ENCODE peak calls at places on chromosomes 2 and 18, in nine cellular contexts. One of them, this sample, is unnamed.

GRCh38 chr18:72612894-72613537 is 68.9 kb upstream of the CBLN2 start:
- DNase-seq in colonic mucosa: no peak
- DNase-seq in Panc1: no peak
- DNase-seq in brain microvascular endothelial cell: no peak
- DNase-seq in testis: no peak
- DNase-seq in kidney: no peak
- DNase-seq in GM23338: no peak
- DNase-seq in heart right ventricle: no peak
- DNase-seq in IMR-90: no peak
- DNase-seq in this sample: no peak

GRCh38 chr2:215358891-215359575 is 47.2 kb downstream of the ATIC start:
- DNase-seq in GM23338: no peak
- DNase-seq in Panc1: no peak
- DNase-seq in brain microvascular endothelial cell: peak
- DNase-seq in IMR-90: peak
- DNase-seq in kidney: no peak
- DNase-seq in testis: no peak
- DNase-seq in heart right ventricle: no peak
- DNase-seq in colonic mucosa: no peak
- DNase-seq in this sample: no peak

GRCh38 chr2:72097276-72097675 is 50.4 kb downstream of the CYP26B1 start:
- DNase-seq in IMR-90: no peak
- DNase-seq in brain microvascular endothelial cell: no peak
- DNase-seq in GM23338: no peak
- DNase-seq in Panc1: no peak
- DNase-seq in kidney: no peak
- DNase-seq in heart right ventricle: no peak
- DNase-seq in testis: no peak
- DNase-seq in colonic mucosa: peak
- DNase-seq in this sample: no peak

GRCh38 chr18:10562773-10563160 is 36.9 kb downstream of the NAPG start:
- DNase-seq in brain microvascular endothelial cell: no peak
- DNase-seq in kidney: no peak
- DNase-seq in GM23338: no peak
- DNase-seq in colonic mucosa: no peak
- DNase-seq in Panc1: no peak
- DNase-seq in IMR-90: peak
- DNase-seq in testis: no peak
- DNase-seq in heart right ventricle: no peak
- DNase-seq in this sample: no peak

GRCh38 chr2:145757503-145758290 is 1237.8 kb upstream of the ZEB2 start:
- DNase-seq in testis: no peak
- DNase-seq in kidney: no peak
- DNase-seq in heart right ventricle: no peak
- DNase-seq in Panc1: no peak
- DNase-seq in GM23338: no peak
- DNase-seq in colonic mucosa: no peak
- DNase-seq in brain microvascular endothelial cell: no peak
- DNase-seq in IMR-90: no peak
- DNase-seq in this sample: no peak

GRCh38 chr2:26768759-26769500 is 4.8 kb downstream of the SLC35F6 start:
- DNase-seq in brain microvascular endothelial cell: peak
- DNase-seq in colonic mucosa: peak
- DNase-seq in GM23338: no peak
- DNase-seq in Panc1: no peak
- DNase-seq in testis: peak
- DNase-seq in IMR-90: no peak
- DNase-seq in kidney: peak
- DNase-seq in heart right ventricle: peak
- DNase-seq in this sample: peak

GRCh38 chr18:59820663-59821062 is 79.1 kb upstream of the PMAIP1 start:
- DNase-seq in GM23338: no peak
- DNase-seq in brain microvascular endothelial cell: no peak
- DNase-seq in testis: no peak
- DNase-seq in kidney: no peak
- DNase-seq in colonic mucosa: no peak
- DNase-seq in IMR-90: peak
- DNase-seq in heart right ventricle: no peak
- DNase-seq in Panc1: no peak
- DNase-seq in this sample: no peak

GRCh38 chr2:237306083-237306786 is 107.7 kb downstream of the COL6A3 start:
- DNase-seq in heart right ventricle: no peak
- DNase-seq in kidney: no peak
- DNase-seq in GM23338: no peak
- DNase-seq in Panc1: no peak
- DNase-seq in colonic mucosa: no peak
- DNase-seq in testis: no peak
- DNase-seq in brain microvascular endothelial cell: peak
- DNase-seq in IMR-90: peak
- DNase-seq in this sample: no peak

GRCh38 chr2:23160006-23160405 is 225.0 kb upstream of the KLHL29 start:
- DNase-seq in IMR-90: no peak
- DNase-seq in heart right ventricle: no peak
- DNase-seq in brain microvascular endothelial cell: no peak
- DNase-seq in kidney: no peak
- DNase-seq in Panc1: no peak
- DNase-seq in GM23338: no peak
- DNase-seq in testis: no peak
- DNase-seq in colonic mucosa: no peak
- DNase-seq in this sample: no peak

GRCh38 chr2:58521803-58522602 is 280.9 kb upstream of the FANCL start:
- DNase-seq in colonic mucosa: no peak
- DNase-seq in testis: no peak
- DNase-seq in kidney: no peak
- DNase-seq in GM23338: no peak
- DNase-seq in heart right ventricle: no peak
- DNase-seq in brain microvascular endothelial cell: no peak
- DNase-seq in Panc1: no peak
- DNase-seq in IMR-90: no peak
- DNase-seq in this sample: no peak

GRCh38 chr2:36771671-36772070 is 75.2 kb downstream of the VIT start:
- DNase-seq in heart right ventricle: no peak
- DNase-seq in Panc1: no peak
- DNase-seq in testis: no peak
- DNase-seq in kidney: no peak
- DNase-seq in GM23338: no peak
- DNase-seq in brain microvascular endothelial cell: no peak
- DNase-seq in IMR-90: no peak
- DNase-seq in colonic mucosa: no peak
- DNase-seq in this sample: no peak

GRCh38 chr2:71216501-71216900 is 10.4 kb downstream of the PAIP2B start:
- DNase-seq in heart right ventricle: no peak
- DNase-seq in IMR-90: no peak
- DNase-seq in testis: no peak
- DNase-seq in colonic mucosa: no peak
- DNase-seq in brain microvascular endothelial cell: no peak
- DNase-seq in Panc1: no peak
- DNase-seq in kidney: no peak
- DNase-seq in GM23338: no peak
- DNase-seq in this sample: no peak

GRCh38 chr2:134668821-134669220 is 50.0 kb downstream of the TMEM163 start:
- DNase-seq in GM23338: no peak
- DNase-seq in brain microvascular endothelial cell: no peak
- DNase-seq in testis: no peak
- DNase-seq in heart right ventricle: no peak
- DNase-seq in Panc1: no peak
- DNase-seq in kidney: no peak
- DNase-seq in IMR-90: no peak
- DNase-seq in colonic mucosa: no peak
- DNase-seq in this sample: no peak

GRCh38 chr2:2757764-2758163 is 426.7 kb upstream of the MYT1L start:
- DNase-seq in brain microvascular endothelial cell: no peak
- DNase-seq in testis: no peak
- DNase-seq in heart right ventricle: no peak
- DNase-seq in IMR-90: no peak
- DNase-seq in Panc1: no peak
- DNase-seq in kidney: no peak
- DNase-seq in GM23338: no peak
- DNase-seq in colonic mucosa: no peak
- DNase-seq in this sample: no peak

GRCh38 chr2:231132126-231132525 is 7.3 kb upstream of the HTR2B start:
- DNase-seq in Panc1: no peak
- DNase-seq in GM23338: peak
- DNase-seq in heart right ventricle: no peak
- DNase-seq in testis: no peak
- DNase-seq in brain microvascular endothelial cell: no peak
- DNase-seq in kidney: no peak
- DNase-seq in IMR-90: peak
- DNase-seq in colonic mucosa: no peak
- DNase-seq in this sample: no peak

GRCh38 chr2:144459937-144460336 is 60.0 kb downstream of the ZEB2 start:
- DNase-seq in testis: no peak
- DNase-seq in Panc1: no peak
- DNase-seq in heart right ventricle: no peak
- DNase-seq in GM23338: peak
- DNase-seq in brain microvascular endothelial cell: peak
- DNase-seq in colonic mucosa: no peak
- DNase-seq in IMR-90: peak
- DNase-seq in kidney: no peak
- DNase-seq in this sample: no peak

GRCh38 chr2:226306969-226307368 is 492.7 kb downstream of the IRS1 start:
- DNase-seq in Panc1: no peak
- DNase-seq in testis: no peak
- DNase-seq in colonic mucosa: no peak
- DNase-seq in GM23338: no peak
- DNase-seq in heart right ventricle: no peak
- DNase-seq in kidney: no peak
- DNase-seq in IMR-90: no peak
- DNase-seq in brain microvascular endothelial cell: no peak
- DNase-seq in this sample: no peak

GRCh38 chr2:44949329-44950151 is 8.0 kb downstream of the SIX3 start:
- DNase-seq in testis: no peak
- DNase-seq in GM23338: peak
- DNase-seq in brain microvascular endothelial cell: peak
- DNase-seq in heart right ventricle: no peak
- DNase-seq in kidney: peak
- DNase-seq in colonic mucosa: no peak
- DNase-seq in Panc1: no peak
- DNase-seq in IMR-90: peak
- DNase-seq in this sample: peak

GRCh38 chr2:196291418-196291817 is 120.0 kb upstream of the STK17B start:
- DNase-seq in heart right ventricle: no peak
- DNase-seq in brain microvascular endothelial cell: no peak
- DNase-seq in Panc1: no peak
- DNase-seq in GM23338: no peak
- DNase-seq in kidney: no peak
- DNase-seq in IMR-90: no peak
- DNase-seq in colonic mucosa: no peak
- DNase-seq in testis: no peak
- DNase-seq in this sample: no peak
- H3K27ac ChIP-seq in heart right ventricle: peak
- H3K27ac ChIP-seq in brain microvascular endothelial cell: no peak
- H3K27ac ChIP-seq in Panc1: no peak
- H3K27ac ChIP-seq in GM23338: no peak
- H3K27ac ChIP-seq in kidney: no peak
- H3K27ac ChIP-seq in IMR-90: no peak
- H3K27ac ChIP-seq in colonic mucosa: no peak
- H3K27ac ChIP-seq in testis: no peak
- H3K27ac ChIP-seq in this sample: no peak

DNA sequence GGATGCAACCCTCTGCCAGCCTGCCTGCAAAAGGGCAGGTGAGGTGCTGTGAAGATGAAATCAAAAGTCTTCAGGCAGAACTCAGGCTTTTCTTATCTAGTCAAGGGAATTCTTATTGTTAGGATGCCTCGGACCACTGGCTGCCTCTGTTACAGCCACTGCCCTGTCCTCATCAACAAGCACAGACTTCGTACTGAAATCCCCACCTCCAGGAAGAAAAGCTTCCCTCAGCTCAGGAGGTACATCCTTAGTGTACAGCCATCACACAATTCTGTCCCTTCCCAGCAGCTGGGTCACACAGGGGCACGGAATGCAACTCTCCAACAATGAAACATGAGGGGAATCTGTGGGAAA is 10.1 kb upstream of the RNU4ATAC start:
- DNase-seq in heart right ventricle: no peak
- DNase-seq in brain microvascular endothelial cell: no peak
- DNase-seq in IMR-90: no peak
- DNase-seq in GM23338: no peak
- DNase-seq in kidney: no peak
- DNase-seq in testis: no peak
- DNase-seq in colonic mucosa: no peak
- DNase-seq in Panc1: no peak
- DNase-seq in this sample: no peak
- H3K27ac ChIP-seq in heart right ventricle: no peak
- H3K27ac ChIP-seq in brain microvascular endothelial cell: no peak
- H3K27ac ChIP-seq in IMR-90: no peak
- H3K27ac ChIP-seq in GM23338: no peak
- H3K27ac ChIP-seq in kidney: no peak
- H3K27ac ChIP-seq in testis: peak
- H3K27ac ChIP-seq in colonic mucosa: no peak
- H3K27ac ChIP-seq in Panc1: no peak
- H3K27ac ChIP-seq in this sample: peak

GRCh38 chr2:190683802-190684201 is 34.9 kb downstream of the NAB1 start:
- DNase-seq in IMR-90: peak
- DNase-seq in Panc1: no peak
- DNase-seq in testis: no peak
- DNase-seq in kidney: no peak
- DNase-seq in brain microvascular endothelial cell: peak
- DNase-seq in colonic mucosa: no peak
- DNase-seq in heart right ventricle: no peak
- DNase-seq in GM23338: no peak
- DNase-seq in this sample: no peak
- H3K27ac ChIP-seq in IMR-90: no peak
- H3K27ac ChIP-seq in Panc1: no peak
- H3K27ac ChIP-seq in testis: no peak
- H3K27ac ChIP-seq in kidney: no peak
- H3K27ac ChIP-seq in brain microvascular endothelial cell: peak
- H3K27ac ChIP-seq in colonic mucosa: no peak
- H3K27ac ChIP-seq in heart right ventricle: no peak
- H3K27ac ChIP-seq in GM23338: no peak
- H3K27ac ChIP-seq in this sample: no peak

GRCh38 chr2:654896-655295 is 22.3 kb downstream of the TMEM18 start:
- DNase-seq in Panc1: no peak
- DNase-seq in kidney: no peak
- DNase-seq in testis: peak
- DNase-seq in heart right ventricle: no peak
- DNase-seq in brain microvascular endothelial cell: no peak
- DNase-seq in GM23338: no peak
- DNase-seq in colonic mucosa: no peak
- DNase-seq in IMR-90: no peak
- DNase-seq in this sample: no peak
- H3K27ac ChIP-seq in Panc1: no peak
- H3K27ac ChIP-seq in kidney: no peak
- H3K27ac ChIP-seq in testis: no peak
- H3K27ac ChIP-seq in heart right ventricle: no peak
- H3K27ac ChIP-seq in brain microvascular endothelial cell: no peak
- H3K27ac ChIP-seq in GM23338: no peak
- H3K27ac ChIP-seq in colonic mucosa: no peak
- H3K27ac ChIP-seq in IMR-90: no peak
- H3K27ac ChIP-seq in this sample: no peak

This sample was measured in caudate nucleus.